ENCODE peak calls at places on chromosomes 6 and 20, in ten cellular contexts. L, D, K, H, G, T, U, J, B and F are unnamed samples. For H3K4me1, the result is how much of the 10 kb centered on the place peaks cover.

GRCh38 chr20:44601801-44602204 is 19.4 kb downstream of the PKIG start:
- DNase-seq in U (no peak), B (no peak), L (peak), J (no peak), D (peak), T (peak), H (peak), K (no peak), G (no peak), F (no peak)

GRCh38 chr20:37309941-37310590 is 20.6 kb downstream of the MANBAL start:
- DNase-seq in H (no peak), L (no peak), K (no peak), D (no peak), B (no peak), J (no peak), U (no peak), T (no peak), G (no peak), F (no peak)

GRCh38 chr6:17469006-17469972 is 75.9 kb downstream of the CAP2 start:
- DNase-seq in B (no peak), U (no peak), K (no peak), T (no peak), H (no peak), J (no peak), D (no peak), G (no peak), L (peak), F (no peak)

GRCh38 chr20:51631011-51631950 is 88.8 kb upstream of the NFATC2 start:
- DNase-seq in J (peak), U (peak), B (no peak), D (peak), G (no peak), L (peak), H (peak), T (peak), K (no peak), F (peak)

GRCh38 chr6:169780571-169781091 is 29.2 kb downstream of the ERMARD start:
- DNase-seq in B (no peak), L (no peak), K (no peak), H (no peak), D (no peak), U (no peak), J (no peak), G (no peak), T (no peak), F (peak)

GRCh38 chr6:37192669-37193068 is 22.7 kb downstream of the PIM1 start:
- DNase-seq in L (no peak), D (no peak), K (no peak), G (no peak), J (no peak), T (no peak), H (no peak), B (no peak), U (no peak), F (no peak)

GRCh38 chr6:75568965-75569364 is 32.7 kb upstream of the SENP6 start:
- DNase-seq in U (no peak), H (no peak), B (no peak), L (no peak), K (no peak), J (no peak), T (no peak), G (no peak), D (no peak), F (no peak)

GRCh38 chr6:11909696-11910132 is 102.4 kb upstream of the HIVEP1 start:
- DNase-seq in D (no peak), B (no peak), H (no peak), U (no peak), K (no peak), T (no peak), J (no peak), G (no peak), L (peak), F (no peak)

GRCh38 chr20:60035-60918 is 27.2 kb upstream of the DEFB125 start:
- DNase-seq in G (no peak), J (no peak), K (no peak), H (no peak), T (no peak), B (no peak), D (no peak), L (peak), U (no peak), F (no peak)

GRCh38 chr6:26056583-26057350 is 30.5 kb upstream of the HFE start:
- DNase-seq in D (peak), H (peak), J (no peak), K (no peak), U (peak), B (no peak), T (peak), G (peak), L (peak), F (peak)

GRCh38 chr6:3230275-3231212 is 3.1 kb upstream of the TUBB2B start:
- DNase-seq in D (peak), K (no peak), U (no peak), L (peak), T (no peak), J (no peak), G (no peak), B (no peak), H (no peak), F (no peak)

GRCh38 chr6:7693827-7694226 is 32.1 kb upstream of the BMP6 start:
- DNase-seq in L (no peak), B (no peak), T (no peak), K (no peak), U (no peak), J (no peak), H (no peak), G (no peak), D (no peak), F (no peak)

GRCh38 chr20:15814903-15815302 is 758.3 kb downstream of the KIF16B start:
- DNase-seq in B (no peak), K (no peak), U (no peak), H (no peak), T (no peak), G (no peak), D (no peak), J (no peak), L (peak), F (no peak)

GRCh38 chr6:116365743-116366142 is 5.0 kb upstream of the DSE start:
- DNase-seq in D (no peak), U (no peak), L (no peak), K (no peak), T (no peak), J (no peak), B (no peak), G (no peak), H (no peak), F (no peak)

GRCh38 chr20:17227199-17227535 is 327 bp downstream of the PCSK2 start:
- DNase-seq in U (no peak), K (peak), L (peak), D (no peak), H (no peak), G (no peak), T (no peak), B (no peak), J (no peak), F (no peak)

GRCh38 chr6:106966229-106966628 is 8.3 kb downstream of the CD24 start:
- DNase-seq in L (no peak), H (no peak), K (no peak), B (no peak), G (no peak), U (no peak), T (no peak), D (no peak), J (no peak), F (no peak)

GRCh38 chr20:38426006-38426405 is 9.1 kb downstream of the SNHG17 start:
- DNase-seq in K (no peak), J (no peak), G (no peak), H (peak), B (no peak), L (peak), D (no peak), U (no peak), T (no peak), F (no peak)

GRCh38 chr20:36061754-36062153 is 92.8 kb upstream of the EPB41L1 start:
- DNase-seq in J (no peak), B (no peak), D (no peak), K (no peak), T (no peak), U (no peak), G (no peak), H (no peak), L (peak), F (no peak)

GRCh38 chr6:78909391-78909790 is 42.0 kb downstream of the IRAK1BP1 start:
- DNase-seq in K (no peak), L (peak), U (no peak), H (no peak), J (no peak), G (peak), D (no peak), B (no peak), T (no peak), F (no peak)

GRCh38 chr6:105179244-105180065 is at the start of gene POPDC3:
- DNase-seq in T (no peak), H (no peak), U (no peak), J (no peak), D (no peak), B (peak), L (peak), G (no peak), K (peak), F (no peak)

GRCh38 chr6:137894779-137895385 is 27.8 kb downstream of the TNFAIP3 start:
- DNase-seq in H (no peak), K (no peak), L (peak), U (no peak), G (no peak), T (no peak), J (no peak), D (no peak), B (no peak), F (no peak)

GRCh38 chr6:551405-551804 is 105.5 kb downstream of the HUS1B start:
- DNase-seq in H (no peak), U (no peak), G (peak), J (no peak), D (no peak), L (peak), K (no peak), B (peak), T (no peak), F (no peak)

GRCh38 chr6:73854998-73855718 is 159.2 kb downstream of the CD109 start:
- DNase-seq in L (peak), J (no peak), U (no peak), H (no peak), G (peak), D (peak), K (no peak), B (peak), T (peak), F (peak)

GRCh38 chr6:161091972-161092701 is 100.6 kb downstream of the MAP3K4 start:
- DNase-seq in J (no peak), K (no peak), D (no peak), T (peak), B (no peak), H (no peak), U (no peak), G (no peak), L (peak), F (no peak)

GRCh38 chr20:63223121-63223825 is 7.3 kb upstream of the YTHDF1 start:
- DNase-seq in G (peak), L (peak), H (no peak), J (peak), K (no peak), U (no peak), B (no peak), D (peak), T (no peak), F (peak)

GRCh38 chr6:27251672-27252251 is 4.3 kb downstream of the PRSS16 start:
- DNase-seq in K (peak), D (no peak), G (peak), L (peak), H (peak), U (no peak), B (peak), T (no peak), J (peak), F (peak)

GRCh38 chr20:51529758-51530157 is 12.8 kb downstream of the NFATC2 start:
- DNase-seq in L (no peak), J (peak), B (no peak), G (peak), H (no peak), K (no peak), T (no peak), D (no peak), U (no peak), F (no peak)

GRCh38 chr6:136647363-136647763 is 97.1 kb upstream of the MAP7 start:
- DNase-seq in T (no peak), B (no peak), J (no peak), U (no peak), L (peak), G (no peak), H (peak), K (no peak), D (no peak), F (no peak)

GRCh38 chr20:54254596-54254995 is 46.7 kb downstream of the PFDN4 start:
- DNase-seq in G (no peak), T (no peak), D (no peak), H (no peak), L (peak), J (no peak), U (no peak), K (no peak), B (no peak), F (no peak)

GRCh38 chr6:19691465-19692167 is 145.6 kb upstream of the ID4 start:
- DNase-seq in U (no peak), L (peak), H (peak), G (no peak), K (no peak), J (no peak), D (no peak), T (no peak), B (peak), F (no peak)

GRCh38 chr6:37651991-37652390 is 45.7 kb downstream of the MDGA1 start:
- DNase-seq in G (no peak), L (no peak), D (no peak), J (no peak), H (no peak), U (no peak), B (no peak), K (no peak), T (no peak), F (no peak)

GRCh38 chr6:43807228-43808061 is 37.4 kb downstream of the VEGFA start:
- DNase-seq in D (no peak), G (no peak), B (no peak), K (no peak), H (no peak), L (peak), U (no peak), T (no peak), J (no peak), F (peak)

GRCh38 chr6:37735722-37736121 is 38.0 kb upstream of the MDGA1 start:
- DNase-seq in B (no peak), U (no peak), H (no peak), D (no peak), J (no peak), K (no peak), T (no peak), L (no peak), G (no peak), F (no peak)

GRCh38 chr6:46756469-46757205 is 9.9 kb downstream of the ANKRD66 start:
- DNase-seq in B (no peak), L (no peak), K (no peak), T (no peak), G (no peak), D (no peak), U (no peak), J (no peak), H (no peak), F (no peak)

GRCh38 chr6:159953091-159953581 is 15.7 kb upstream of the IGF2R start:
- DNase-seq in B (no peak), J (no peak), K (peak), H (peak), G (no peak), L (peak), D (peak), T (peak), U (no peak), F (peak)

GRCh38 chr20:7151666-7152065 is 384.2 kb downstream of the BMP2 start:
- DNase-seq in K (no peak), L (peak), G (no peak), T (no peak), D (no peak), U (no peak), B (no peak), H (no peak), J (no peak), F (no peak)

GRCh38 chr6:83309344-83309743 is 116.2 kb downstream of the RWDD2A start:
- DNase-seq in U (no peak), J (no peak), G (no peak), T (no peak), B (no peak), D (no peak), L (no peak), K (no peak), H (no peak), F (no peak)

DNA sequence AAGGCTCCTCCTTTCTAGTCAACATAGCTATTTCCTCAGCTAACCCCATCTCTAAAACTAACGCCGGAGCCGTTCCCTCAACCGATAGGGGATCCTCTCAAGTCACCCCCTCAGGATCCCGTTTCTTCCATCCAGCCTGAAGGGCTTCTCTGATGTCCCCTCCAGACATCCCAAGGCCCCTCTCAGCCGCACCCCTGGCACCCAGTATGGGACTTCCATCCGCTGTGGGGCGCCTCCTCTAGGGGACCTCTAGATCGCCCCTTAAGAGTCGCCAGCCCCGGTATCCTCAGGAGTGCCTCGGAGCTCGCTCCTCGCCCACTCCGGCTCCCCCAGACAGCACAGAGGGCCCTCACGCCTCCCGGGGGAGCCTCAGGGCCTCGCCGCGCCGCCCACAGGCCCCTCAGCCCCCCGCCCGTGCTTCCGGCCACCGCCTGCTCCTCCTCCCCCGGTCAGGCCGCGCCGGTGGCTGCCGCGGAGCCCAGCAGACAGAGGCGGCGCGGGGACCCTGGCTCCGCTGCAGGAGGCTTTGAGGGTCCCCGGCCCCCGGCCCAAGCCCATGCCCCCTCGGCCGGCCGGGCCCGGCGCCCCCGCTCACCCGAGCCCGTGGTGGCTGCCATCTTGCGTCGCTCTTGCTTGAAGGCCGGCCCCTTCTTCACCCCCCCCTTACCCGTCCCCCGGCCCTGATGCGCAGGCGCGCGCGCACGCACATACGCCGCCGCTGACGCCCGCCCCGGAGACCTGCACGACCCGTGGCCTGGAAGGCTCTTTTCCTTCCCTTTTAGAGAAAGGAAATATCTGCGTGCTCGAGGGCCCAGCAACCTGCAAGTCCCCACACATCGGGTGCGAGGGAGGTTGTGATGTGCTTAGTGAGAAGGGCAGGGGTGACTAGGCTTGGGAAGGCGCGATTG is at the start of gene UBE2V1:
- DNase-seq in J (peak), U (no peak), G (peak), H (peak), B (peak), T (peak), K (peak), L (peak), D (peak), F (peak)
- H3K4me1 ChIP-seq in J (under half), U (half or more), G (half or more), H (under half), B (under half), T (under half), K (half or more), L (under half), D (half or more), F (under half)

GRCh38 chr20:5971203-5971602 is 20.8 kb downstream of the MCM8 start:
- DNase-seq in K (no peak), T (no peak), B (no peak), L (no peak), D (no peak), G (no peak), U (no peak), J (no peak), H (no peak), F (no peak)
- H3K4me1 ChIP-seq in K (under half), T (under half), B (under half), L (under half), D (under half), G (under half), U (under half), J (under half), H (under half), F (under half)

GRCh38 chr20:34894723-34895122 is 18.3 kb downstream of the ACSS2 start:
- DNase-seq in T (no peak), H (no peak), B (no peak), K (no peak), D (no peak), J (no peak), G (no peak), L (no peak), U (no peak), F (no peak)

GRCh38 chr20:34891166-34892062 is 15.0 kb downstream of the ACSS2 start:
- DNase-seq in H (no peak), T (no peak), K (no peak), U (peak), G (no peak), L (peak), B (no peak), J (no peak), D (no peak), F (no peak)

GRCh38 chr20:34896086-34896551 is 19.7 kb downstream of the ACSS2 start:
- DNase-seq in B (no peak), H (no peak), D (no peak), L (no peak), K (no peak), T (no peak), U (no peak), J (no peak), G (no peak), F (no peak)

GRCh38 chr20:34895465-34895864 is 19.1 kb downstream of the ACSS2 start:
- DNase-seq in K (no peak), J (no peak), B (no peak), D (no peak), L (no peak), U (no peak), H (no peak), G (no peak), T (no peak), F (no peak)

DNA sequence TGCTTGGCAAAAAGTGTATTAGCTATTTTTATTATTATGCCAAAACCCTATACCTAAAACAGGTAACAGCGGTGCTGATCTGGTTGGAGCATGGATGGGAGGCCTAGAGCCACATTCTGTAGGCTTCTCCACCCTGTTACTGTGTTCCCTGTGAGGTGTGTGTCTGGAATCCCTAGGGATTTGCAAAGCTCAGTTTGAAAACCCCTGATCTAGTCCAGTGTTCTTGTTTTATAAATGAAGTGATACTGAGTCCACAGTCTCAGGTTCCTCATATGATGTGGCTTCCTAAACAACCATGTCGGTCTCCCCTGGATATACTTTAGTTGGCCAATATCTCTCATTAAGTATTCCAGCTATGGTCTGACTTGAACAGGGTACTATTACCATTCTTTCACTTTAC is 16.3 kb downstream of the ACSS2 start:
- DNase-seq in U (no peak), J (no peak), K (no peak), L (no peak), H (no peak), D (no peak), G (no peak), B (no peak), T (no peak), F (no peak)
- H3K4me1 ChIP-seq in U (under half), J (under half), K (under half), L (under half), H (under half), D (under half), G (under half), B (under half), T (under half), F (under half)

GRCh38 chr20:46060975-46061374 is 28.8 kb downstream of the NCOA5 start:
- DNase-seq in U (no peak), T (no peak), L (no peak), J (no peak), B (no peak), H (no peak), D (no peak), G (peak), K (no peak), F (no peak)

GRCh38 chr20:46056970-46057855 is 28.2 kb downstream of the SLC12A5 start:
- DNase-seq in L (peak), J (no peak), H (peak), B (no peak), D (peak), K (no peak), T (peak), U (no peak), G (no peak), F (peak)

GRCh38 chr20:46057856-46058655 is 29.0 kb downstream of the SLC12A5 start:
- DNase-seq in K (peak), T (peak), U (no peak), G (no peak), L (peak), D (no peak), J (peak), H (peak), B (peak), F (peak)

GRCh38 chr20:46060301-46060881 is 29.4 kb downstream of the NCOA5 start:
- DNase-seq in D (no peak), K (no peak), T (no peak), L (no peak), B (no peak), J (no peak), U (no peak), G (peak), H (no peak), F (no peak)

GRCh38 chr20:46058656-46059281 is 29.8 kb downstream of the SLC12A5 start:
- DNase-seq in H (no peak), K (no peak), B (no peak), L (peak), D (no peak), J (no peak), U (no peak), T (no peak), G (no peak), F (no peak)
- H3K4me1 ChIP-seq in H (under half), K (under half), B (under half), L (under half), D (half or more), J (under half), U (under half), T (under half), G (under half), F (under half)